ENCODE peak calls at places on chromosomes 6 and 20, in nine cellular contexts. One of them, this sample, is unnamed.

GRCh38 chr20:53576586-53577318 is 16.9 kb downstream of the ZNF217 start:
- DNase-seq in GM23248: no peak
- DNase-seq in OCI-LY7: no peak
- DNase-seq in HCT116: no peak
- DNase-seq in hepatocyte: no peak
- DNase-seq in mammary epithelial cell: no peak
- DNase-seq in fibroblast of lung: no peak
- DNase-seq in DND-41: no peak
- DNase-seq in Karpas-422: no peak
- DNase-seq in this sample: no peak

GRCh38 chr6:110233769-110234374 is 53.6 kb downstream of the CDC40 start:
- DNase-seq in GM23248: peak; percentile 30
- DNase-seq in OCI-LY7: peak; percentile 70
- DNase-seq in HCT116: no peak
- DNase-seq in hepatocyte: no peak
- DNase-seq in mammary epithelial cell: no peak
- DNase-seq in fibroblast of lung: peak; percentile 42
- DNase-seq in DND-41: peak; percentile 13
- DNase-seq in Karpas-422: peak; percentile 68
- DNase-seq in this sample: no peak

GRCh38 chr6:42692151-42692911 is 30.1 kb downstream of the PRPH2 start:
- DNase-seq in GM23248: peak; percentile 89
- DNase-seq in OCI-LY7: no peak
- DNase-seq in HCT116: peak; percentile 64
- DNase-seq in hepatocyte: no peak
- DNase-seq in mammary epithelial cell: peak; percentile 80
- DNase-seq in fibroblast of lung: peak; percentile 22
- DNase-seq in DND-41: no peak
- DNase-seq in Karpas-422: no peak
- DNase-seq in this sample: no peak

GRCh38 chr6:161044335-161044734 is 52.8 kb downstream of the MAP3K4 start:
- DNase-seq in GM23248: peak; percentile 30
- DNase-seq in OCI-LY7: no peak
- DNase-seq in HCT116: no peak
- DNase-seq in hepatocyte: no peak
- DNase-seq in mammary epithelial cell: peak; percentile 48
- DNase-seq in fibroblast of lung: no peak
- DNase-seq in DND-41: no peak
- DNase-seq in Karpas-422: no peak
- DNase-seq in this sample: no peak

GRCh38 chr6:108684809-108685329 is 124.2 kb downstream of the FOXO3 start:
- DNase-seq in GM23248: peak; percentile 28
- DNase-seq in OCI-LY7: no peak
- DNase-seq in HCT116: no peak
- DNase-seq in hepatocyte: peak; percentile 54
- DNase-seq in mammary epithelial cell: peak; percentile 71
- DNase-seq in fibroblast of lung: peak; percentile 41
- DNase-seq in DND-41: no peak
- DNase-seq in Karpas-422: peak; percentile 39
- DNase-seq in this sample: peak; percentile 76

GRCh38 chr6:3046295-3046694 is 22.0 kb upstream of the RIPK1 start:
- DNase-seq in GM23248: peak; percentile 34
- DNase-seq in OCI-LY7: no peak
- DNase-seq in HCT116: no peak
- DNase-seq in hepatocyte: no peak
- DNase-seq in mammary epithelial cell: no peak
- DNase-seq in fibroblast of lung: peak; percentile 20
- DNase-seq in DND-41: no peak
- DNase-seq in Karpas-422: no peak
- DNase-seq in this sample: no peak

GRCh38 chr6:6661684-6662083 is 73.2 kb downstream of the LY86 start:
- DNase-seq in GM23248: peak; percentile 54
- DNase-seq in OCI-LY7: no peak
- DNase-seq in HCT116: no peak
- DNase-seq in hepatocyte: peak; percentile 69
- DNase-seq in mammary epithelial cell: peak; percentile 61
- DNase-seq in fibroblast of lung: peak; percentile 58
- DNase-seq in DND-41: no peak
- DNase-seq in Karpas-422: no peak
- DNase-seq in this sample: peak; percentile 26

GRCh38 chr6:18496462-18496861 is 109.3 kb downstream of the RNF144B start:
- DNase-seq in GM23248: no peak
- DNase-seq in OCI-LY7: no peak
- DNase-seq in HCT116: no peak
- DNase-seq in hepatocyte: no peak
- DNase-seq in mammary epithelial cell: peak; percentile 49
- DNase-seq in fibroblast of lung: no peak
- DNase-seq in DND-41: no peak
- DNase-seq in Karpas-422: no peak
- DNase-seq in this sample: no peak

GRCh38 chr6:30722280-30723112 is 2.3 kb downstream of the TUBB start:
- DNase-seq in GM23248: peak; percentile 79
- DNase-seq in OCI-LY7: peak; percentile 79
- DNase-seq in HCT116: peak; percentile 62
- DNase-seq in hepatocyte: peak; percentile 84
- DNase-seq in mammary epithelial cell: peak; percentile 73
- DNase-seq in fibroblast of lung: peak; percentile 77
- DNase-seq in DND-41: peak; percentile 82
- DNase-seq in Karpas-422: peak; percentile 90
- DNase-seq in this sample: peak; percentile 89

GRCh38 chr6:26059901-26060300 is 27.3 kb upstream of the HFE start:
- DNase-seq in GM23248: no peak
- DNase-seq in OCI-LY7: no peak
- DNase-seq in HCT116: no peak
- DNase-seq in hepatocyte: no peak
- DNase-seq in mammary epithelial cell: no peak
- DNase-seq in fibroblast of lung: no peak
- DNase-seq in DND-41: no peak
- DNase-seq in Karpas-422: no peak
- DNase-seq in this sample: no peak

GRCh38 chr6:26056583-26057350 is 30.5 kb upstream of the HFE start:
- DNase-seq in GM23248: peak; percentile 48
- DNase-seq in OCI-LY7: peak; percentile 73
- DNase-seq in HCT116: no peak
- DNase-seq in hepatocyte: peak; percentile 37
- DNase-seq in mammary epithelial cell: peak; percentile 27
- DNase-seq in fibroblast of lung: peak; percentile 43
- DNase-seq in DND-41: peak; percentile 57
- DNase-seq in Karpas-422: peak; percentile 62
- DNase-seq in this sample: no peak

GRCh38 chr6:26054937-26055669 is 32.1 kb upstream of the HFE start:
- DNase-seq in GM23248: peak; percentile 95
- DNase-seq in OCI-LY7: peak; percentile 93
- DNase-seq in HCT116: peak; percentile 98
- DNase-seq in hepatocyte: peak; percentile 92
- DNase-seq in mammary epithelial cell: peak; percentile 92
- DNase-seq in fibroblast of lung: peak; percentile 98
- DNase-seq in DND-41: peak; percentile 95
- DNase-seq in Karpas-422: peak; percentile 97
- DNase-seq in this sample: peak; percentile 79

GRCh38 chr6:26055670-26056582 is 31.3 kb upstream of the HFE start:
- DNase-seq in GM23248: peak; percentile 93
- DNase-seq in OCI-LY7: peak; percentile 89
- DNase-seq in HCT116: peak; percentile 84
- DNase-seq in hepatocyte: peak; percentile 94
- DNase-seq in mammary epithelial cell: peak; percentile 88
- DNase-seq in fibroblast of lung: peak; percentile 94
- DNase-seq in DND-41: peak; percentile 96
- DNase-seq in Karpas-422: peak; percentile 91
- DNase-seq in this sample: peak; percentile 92

GRCh38 chr6:26057899-26058298 is 29.3 kb upstream of the HFE start:
- DNase-seq in GM23248: no peak
- DNase-seq in OCI-LY7: no peak
- DNase-seq in HCT116: no peak
- DNase-seq in hepatocyte: no peak
- DNase-seq in mammary epithelial cell: no peak
- DNase-seq in fibroblast of lung: no peak
- DNase-seq in DND-41: no peak
- DNase-seq in Karpas-422: no peak
- DNase-seq in this sample: no peak
- H3K4me3 ChIP-seq in GM23248: no peak overlapping the region
- H3K4me3 ChIP-seq in OCI-LY7: no peak overlapping the region
- H3K4me3 ChIP-seq in HCT116: no peak overlapping the region
- H3K4me3 ChIP-seq in hepatocyte: no peak overlapping the region
- H3K4me3 ChIP-seq in mammary epithelial cell: no peak overlapping the region
- H3K4me3 ChIP-seq in fibroblast of lung: no peak overlapping the region
- H3K4me3 ChIP-seq in DND-41: no peak overlapping the region
- H3K4me3 ChIP-seq in Karpas-422: no peak overlapping the region
- H3K4me3 ChIP-seq in this sample: no peak overlapping the region

DNA sequence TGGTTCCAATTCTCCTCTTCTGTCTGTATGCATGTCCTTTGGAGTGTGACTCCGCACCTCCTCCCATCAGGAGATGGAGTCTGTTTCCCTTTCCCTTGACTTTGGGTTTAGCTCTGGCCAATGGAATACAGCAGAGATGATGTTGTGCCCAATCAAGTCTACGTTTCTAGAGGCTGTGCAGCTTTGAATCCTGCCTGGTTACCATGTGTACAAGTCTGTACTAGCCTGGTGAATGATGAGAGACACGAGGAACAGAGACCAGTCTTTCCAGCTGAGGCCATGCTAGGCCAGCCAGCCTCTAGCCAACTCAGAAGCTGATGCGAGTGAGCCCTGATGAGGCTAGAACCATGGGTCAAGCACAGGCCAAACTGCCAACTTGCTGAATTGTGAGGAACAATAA is 83.2 kb downstream of the LAMP5 start:
- DNase-seq in GM23248: no peak
- DNase-seq in OCI-LY7: no peak
- DNase-seq in HCT116: no peak
- DNase-seq in hepatocyte: no peak
- DNase-seq in mammary epithelial cell: peak; percentile 53
- DNase-seq in fibroblast of lung: no peak
- DNase-seq in DND-41: no peak
- DNase-seq in Karpas-422: no peak
- DNase-seq in this sample: no peak
- H4K20me1 ChIP-seq in GM23248: no peaks in the 10 kb centered on the region
- H4K20me1 ChIP-seq in OCI-LY7: no peaks in the 10 kb centered on the region
- H4K20me1 ChIP-seq in HCT116: no peaks in the 10 kb centered on the region
- H4K20me1 ChIP-seq in hepatocyte: no peaks in the 10 kb centered on the region
- H4K20me1 ChIP-seq in mammary epithelial cell: no peaks in the 10 kb centered on the region
- H4K20me1 ChIP-seq in fibroblast of lung: no peaks in the 10 kb centered on the region
- H4K20me1 ChIP-seq in DND-41: no peaks in the 10 kb centered on the region
- H4K20me1 ChIP-seq in Karpas-422: no peaks in the 10 kb centered on the region
- H4K20me1 ChIP-seq in this sample: no peaks in the 10 kb centered on the region

GRCh38 chr20:63732118-63733095 is 4.1 kb upstream of the LIME1 start:
- DNase-seq in GM23248: no peak
- DNase-seq in OCI-LY7: no peak
- DNase-seq in HCT116: no peak
- DNase-seq in hepatocyte: no peak
- DNase-seq in mammary epithelial cell: no peak
- DNase-seq in fibroblast of lung: no peak
- DNase-seq in DND-41: no peak
- DNase-seq in Karpas-422: no peak
- DNase-seq in this sample: peak; percentile 28

GRCh38 chr20:63734111-63734945 is 2.1 kb upstream of the LIME1 start:
- DNase-seq in GM23248: no peak
- DNase-seq in OCI-LY7: no peak
- DNase-seq in HCT116: no peak
- DNase-seq in hepatocyte: no peak
- DNase-seq in mammary epithelial cell: no peak
- DNase-seq in fibroblast of lung: no peak
- DNase-seq in DND-41: no peak
- DNase-seq in Karpas-422: no peak
- DNase-seq in this sample: no peak

GRCh38 chr20:63734946-63735858 is 1.3 kb upstream of the LIME1 start:
- DNase-seq in GM23248: no peak
- DNase-seq in OCI-LY7: no peak
- DNase-seq in HCT116: no peak
- DNase-seq in hepatocyte: no peak
- DNase-seq in mammary epithelial cell: no peak
- DNase-seq in fibroblast of lung: no peak
- DNase-seq in DND-41: no peak
- DNase-seq in Karpas-422: no peak
- DNase-seq in this sample: no peak

GRCh38 chr20:63733117-63733516 is 3.3 kb upstream of the LIME1 start:
- DNase-seq in GM23248: no peak
- DNase-seq in OCI-LY7: no peak
- DNase-seq in HCT116: no peak
- DNase-seq in hepatocyte: no peak
- DNase-seq in mammary epithelial cell: no peak
- DNase-seq in fibroblast of lung: no peak
- DNase-seq in DND-41: no peak
- DNase-seq in Karpas-422: no peak
- DNase-seq in this sample: no peak

GRCh38 chr20:63733579-63734081 is 2.8 kb upstream of the LIME1 start:
- DNase-seq in GM23248: no peak
- DNase-seq in OCI-LY7: no peak
- DNase-seq in HCT116: no peak
- DNase-seq in hepatocyte: no peak
- DNase-seq in mammary epithelial cell: no peak
- DNase-seq in fibroblast of lung: no peak
- DNase-seq in DND-41: no peak
- DNase-seq in Karpas-422: no peak
- DNase-seq in this sample: peak; percentile 26
- H3K79me2 ChIP-seq in GM23248: peaks cover 34% of the 10 kb centered on the region
- H3K79me2 ChIP-seq in OCI-LY7: peaks cover 17% of the 10 kb centered on the region
- H3K79me2 ChIP-seq in HCT116: peaks cover 51% of the 10 kb centered on the region
- H3K79me2 ChIP-seq in hepatocyte: peaks cover 4% of the 10 kb centered on the region
- H3K79me2 ChIP-seq in mammary epithelial cell: peaks cover 39% of the 10 kb centered on the region
- H3K79me2 ChIP-seq in fibroblast of lung: peaks cover 21% of the 10 kb centered on the region
- H3K79me2 ChIP-seq in DND-41: peaks cover 44% of the 10 kb centered on the region
- H3K79me2 ChIP-seq in Karpas-422: peaks cover 15% of the 10 kb centered on the region
- H3K79me2 ChIP-seq in this sample: peaks cover 4% of the 10 kb centered on the region

GRCh38 chr6:138593100-138593877 is 94.0 kb upstream of the NHSL1 start:
- DNase-seq in GM23248: peak; percentile 98
- DNase-seq in OCI-LY7: peak; percentile 10
- DNase-seq in HCT116: peak; percentile 64
- DNase-seq in hepatocyte: peak; percentile 72
- DNase-seq in mammary epithelial cell: peak; percentile 93
- DNase-seq in fibroblast of lung: peak; percentile 98
- DNase-seq in DND-41: no peak
- DNase-seq in Karpas-422: no peak
- DNase-seq in this sample: peak; percentile 18
- H3K4me3 ChIP-seq in GM23248: peak overlapping the region; percentile 64
- H3K4me3 ChIP-seq in OCI-LY7: no peak overlapping the region
- H3K4me3 ChIP-seq in HCT116: peak overlapping the region; percentile 53
- H3K4me3 ChIP-seq in hepatocyte: no peak overlapping the region
- H3K4me3 ChIP-seq in mammary epithelial cell: peak overlapping the region; percentile 18
- H3K4me3 ChIP-seq in fibroblast of lung: peak overlapping the region; percentile 57
- H3K4me3 ChIP-seq in DND-41: no peak overlapping the region
- H3K4me3 ChIP-seq in Karpas-422: peak overlapping the region; percentile 46
- H3K4me3 ChIP-seq in this sample: peak overlapping the region; percentile 51

GRCh38 chr20:32116079-32116521 is 6.6 kb downstream of the TM9SF4 start:
- DNase-seq in GM23248: peak; percentile 19
- DNase-seq in OCI-LY7: no peak
- DNase-seq in HCT116: no peak
- DNase-seq in hepatocyte: no peak
- DNase-seq in mammary epithelial cell: no peak
- DNase-seq in fibroblast of lung: no peak
- DNase-seq in DND-41: no peak
- DNase-seq in Karpas-422: no peak
- DNase-seq in this sample: no peak
- H4K20me1 ChIP-seq in GM23248: peaks cover 15% of the 10 kb centered on the region
- H4K20me1 ChIP-seq in OCI-LY7: peaks cover 6% of the 10 kb centered on the region
- H4K20me1 ChIP-seq in HCT116: peaks cover 6% of the 10 kb centered on the region
- H4K20me1 ChIP-seq in hepatocyte: peaks cover 70% of the 10 kb centered on the region
- H4K20me1 ChIP-seq in mammary epithelial cell: no peaks in the 10 kb centered on the region
- H4K20me1 ChIP-seq in fibroblast of lung: no peaks in the 10 kb centered on the region
- H4K20me1 ChIP-seq in DND-41: peaks cover 40% of the 10 kb centered on the region
- H4K20me1 ChIP-seq in Karpas-422: peaks cover 3% of the 10 kb centered on the region
- H4K20me1 ChIP-seq in this sample: peaks cover 41% of the 10 kb centered on the region

GRCh38 chr20:62284448-62284847 is 18.3 kb upstream of the ADRM1 start:
- DNase-seq in GM23248: no peak
- DNase-seq in OCI-LY7: no peak
- DNase-seq in HCT116: no peak
- DNase-seq in hepatocyte: no peak
- DNase-seq in mammary epithelial cell: no peak
- DNase-seq in fibroblast of lung: no peak
- DNase-seq in DND-41: no peak
- DNase-seq in Karpas-422: no peak
- DNase-seq in this sample: no peak
- H3K79me2 ChIP-seq in GM23248: no peaks in the 10 kb centered on the region
- H3K79me2 ChIP-seq in OCI-LY7: no peaks in the 10 kb centered on the region
- H3K79me2 ChIP-seq in HCT116: no peaks in the 10 kb centered on the region
- H3K79me2 ChIP-seq in hepatocyte: no peaks in the 10 kb centered on the region
- H3K79me2 ChIP-seq in mammary epithelial cell: no peaks in the 10 kb centered on the region
- H3K79me2 ChIP-seq in fibroblast of lung: no peaks in the 10 kb centered on the region
- H3K79me2 ChIP-seq in DND-41: no peaks in the 10 kb centered on the region
- H3K79me2 ChIP-seq in Karpas-422: no peaks in the 10 kb centered on the region
- H3K79me2 ChIP-seq in this sample: no peaks in the 10 kb centered on the region

This sample was measured in PC-9.